ENCODE peak calls at places on chromosomes 3 and 15, in ten cellular contexts. One of them, this sample, is unnamed.

GRCh38 chr3:146390967-146391366 is 78.4 kb downstream of the PLSCR2 start:
- DNase-seq in transverse colon: no peak
- DNase-seq in stomach: no peak
- DNase-seq in GM12891: no peak
- DNase-seq in breast epithelium: no peak
- DNase-seq in sigmoid colon: no peak
- DNase-seq in H1: no peak
- DNase-seq in vagina: no peak
- DNase-seq in HepG2: no peak
- DNase-seq in endothelial cell of umbilical vein: peak
- DNase-seq in this sample: no peak

GRCh38 chr3:2106438-2106837 is 7.8 kb downstream of the CNTN4 start:
- DNase-seq in transverse colon: no peak
- DNase-seq in stomach: no peak
- DNase-seq in GM12891: no peak
- DNase-seq in breast epithelium: no peak
- DNase-seq in sigmoid colon: no peak
- DNase-seq in H1: no peak
- DNase-seq in vagina: no peak
- DNase-seq in HepG2: no peak
- DNase-seq in endothelial cell of umbilical vein: no peak
- DNase-seq in this sample: no peak

GRCh38 chr3:42906085-42906904 is at the start of gene ZNF662:
- DNase-seq in transverse colon: peak
- DNase-seq in stomach: peak
- DNase-seq in GM12891: no peak
- DNase-seq in breast epithelium: peak
- DNase-seq in sigmoid colon: peak
- DNase-seq in H1: no peak
- DNase-seq in vagina: no peak
- DNase-seq in HepG2: no peak
- DNase-seq in endothelial cell of umbilical vein: no peak
- DNase-seq in this sample: no peak

GRCh38 chr3:55624238-55624637 is 137.1 kb upstream of the WNT5A start:
- DNase-seq in transverse colon: peak
- DNase-seq in stomach: no peak
- DNase-seq in GM12891: no peak
- DNase-seq in breast epithelium: no peak
- DNase-seq in sigmoid colon: no peak
- DNase-seq in H1: no peak
- DNase-seq in vagina: no peak
- DNase-seq in HepG2: no peak
- DNase-seq in endothelial cell of umbilical vein: no peak
- DNase-seq in this sample: no peak

GRCh38 chr3:32836601-32837000 is 18.8 kb downstream of the TRIM71 start:
- DNase-seq in transverse colon: no peak
- DNase-seq in stomach: no peak
- DNase-seq in GM12891: no peak
- DNase-seq in breast epithelium: no peak
- DNase-seq in sigmoid colon: no peak
- DNase-seq in H1: no peak
- DNase-seq in vagina: no peak
- DNase-seq in HepG2: no peak
- DNase-seq in endothelial cell of umbilical vein: no peak
- DNase-seq in this sample: no peak

GRCh38 chr3:189214651-189215050 is 42.9 kb downstream of the TPRG1 start:
- DNase-seq in transverse colon: no peak
- DNase-seq in stomach: no peak
- DNase-seq in GM12891: no peak
- DNase-seq in breast epithelium: no peak
- DNase-seq in sigmoid colon: no peak
- DNase-seq in H1: no peak
- DNase-seq in vagina: no peak
- DNase-seq in HepG2: no peak
- DNase-seq in endothelial cell of umbilical vein: no peak
- DNase-seq in this sample: no peak

GRCh38 chr3:16741890-16742289 is 136.7 kb upstream of the DAZL start:
- DNase-seq in transverse colon: no peak
- DNase-seq in stomach: no peak
- DNase-seq in GM12891: no peak
- DNase-seq in breast epithelium: no peak
- DNase-seq in sigmoid colon: no peak
- DNase-seq in H1: no peak
- DNase-seq in vagina: no peak
- DNase-seq in HepG2: no peak
- DNase-seq in endothelial cell of umbilical vein: no peak
- DNase-seq in this sample: no peak

GRCh38 chr3:126380011-126380768 is 14.5 kb upstream of the CFAP100 start:
- DNase-seq in transverse colon: no peak
- DNase-seq in stomach: peak
- DNase-seq in GM12891: no peak
- DNase-seq in breast epithelium: no peak
- DNase-seq in sigmoid colon: peak
- DNase-seq in H1: no peak
- DNase-seq in vagina: no peak
- DNase-seq in HepG2: no peak
- DNase-seq in endothelial cell of umbilical vein: no peak
- DNase-seq in this sample: no peak

GRCh38 chr3:27939940-27940339 is 217.8 kb upstream of the EOMES start:
- DNase-seq in transverse colon: no peak
- DNase-seq in stomach: no peak
- DNase-seq in GM12891: no peak
- DNase-seq in breast epithelium: no peak
- DNase-seq in sigmoid colon: no peak
- DNase-seq in H1: peak
- DNase-seq in vagina: no peak
- DNase-seq in HepG2: peak
- DNase-seq in endothelial cell of umbilical vein: no peak
- DNase-seq in this sample: no peak

GRCh38 chr15:63045438-63046278 is 3.1 kb downstream of the TPM1 start:
- DNase-seq in transverse colon: no peak
- DNase-seq in stomach: no peak
- DNase-seq in GM12891: no peak
- DNase-seq in breast epithelium: no peak
- DNase-seq in sigmoid colon: no peak
- DNase-seq in H1: no peak
- DNase-seq in vagina: no peak
- DNase-seq in HepG2: no peak
- DNase-seq in endothelial cell of umbilical vein: peak
- DNase-seq in this sample: no peak

GRCh38 chr15:69903476-69904295 is 194.0 kb downstream of the TLE3 start:
- DNase-seq in transverse colon: no peak
- DNase-seq in stomach: no peak
- DNase-seq in GM12891: no peak
- DNase-seq in breast epithelium: no peak
- DNase-seq in sigmoid colon: no peak
- DNase-seq in H1: no peak
- DNase-seq in vagina: no peak
- DNase-seq in HepG2: no peak
- DNase-seq in endothelial cell of umbilical vein: peak
- DNase-seq in this sample: no peak

GRCh38 chr15:59436774-59437472 is 1.1 kb upstream of the FAM81A start:
- DNase-seq in transverse colon: no peak
- DNase-seq in stomach: no peak
- DNase-seq in GM12891: no peak
- DNase-seq in breast epithelium: no peak
- DNase-seq in sigmoid colon: peak
- DNase-seq in H1: no peak
- DNase-seq in vagina: no peak
- DNase-seq in HepG2: no peak
- DNase-seq in endothelial cell of umbilical vein: peak
- DNase-seq in this sample: peak

GRCh38 chr3:59717679-59718205 is 667.9 kb upstream of the CFAP20DC start:
- DNase-seq in transverse colon: no peak
- DNase-seq in stomach: no peak
- DNase-seq in GM12891: no peak
- DNase-seq in breast epithelium: no peak
- DNase-seq in sigmoid colon: no peak
- DNase-seq in H1: peak
- DNase-seq in vagina: no peak
- DNase-seq in HepG2: no peak
- DNase-seq in endothelial cell of umbilical vein: no peak
- DNase-seq in this sample: no peak
- TF ChIP-seq POLR2AphosphoS5 in transverse colon: no peak
- TF ChIP-seq POLR2AphosphoS5 in stomach: no peak
- TF ChIP-seq POLR2AphosphoS5 in GM12891: no peak
- TF ChIP-seq POLR2AphosphoS5 in breast epithelium: no peak
- TF ChIP-seq POLR2AphosphoS5 in sigmoid colon: no peak
- TF ChIP-seq POLR2AphosphoS5 in H1: no peak
- TF ChIP-seq POLR2AphosphoS5 in vagina: no peak
- TF ChIP-seq POLR2AphosphoS5 in HepG2: no peak
- TF ChIP-seq POLR2AphosphoS5 in endothelial cell of umbilical vein: no peak
- TF ChIP-seq POLR2AphosphoS5 in this sample: no peak

DNA sequence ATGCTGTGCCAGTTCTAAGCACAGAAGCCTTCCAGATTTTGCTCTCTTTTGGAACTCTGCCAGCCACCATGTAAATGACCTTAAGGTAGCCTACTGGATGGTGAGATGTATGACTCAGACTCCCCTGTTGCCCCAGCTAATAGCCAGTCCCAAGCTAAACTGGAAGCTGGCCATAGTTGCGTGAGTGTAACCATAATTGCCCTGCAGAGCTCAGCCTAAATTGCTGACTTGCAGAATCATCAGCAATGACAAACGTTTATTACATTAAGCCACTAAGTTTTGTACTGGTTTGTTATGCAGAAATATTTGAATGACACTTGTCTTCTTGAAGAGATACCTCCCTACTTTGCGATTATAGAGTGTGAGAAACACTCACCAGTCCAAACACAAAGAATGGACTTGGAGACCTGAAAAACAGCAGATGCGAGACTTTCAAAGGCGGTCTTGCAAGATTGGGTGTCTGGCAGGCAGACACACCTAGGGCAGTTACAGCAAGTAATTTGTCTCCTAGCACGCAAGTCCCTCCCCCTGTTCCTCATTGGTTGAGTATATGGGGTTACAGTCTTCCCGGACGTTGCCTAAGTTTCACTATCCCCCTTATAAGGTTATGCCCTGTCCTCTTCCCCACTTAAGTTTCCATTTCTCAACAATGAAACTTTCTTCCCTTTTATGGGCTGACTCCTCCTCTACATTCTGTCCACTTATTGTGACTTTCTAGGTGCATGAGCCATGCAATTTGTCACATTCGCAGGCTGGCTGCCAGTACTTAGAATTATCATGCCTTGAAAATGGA is 83.6 kb upstream of the XCR1 start:
- DNase-seq in transverse colon: peak
- DNase-seq in stomach: no peak
- DNase-seq in GM12891: no peak
- DNase-seq in breast epithelium: no peak
- DNase-seq in sigmoid colon: no peak
- DNase-seq in H1: no peak
- DNase-seq in vagina: no peak
- DNase-seq in HepG2: no peak
- DNase-seq in endothelial cell of umbilical vein: no peak
- DNase-seq in this sample: no peak
- TF ChIP-seq POLR2A in transverse colon: no peak
- TF ChIP-seq POLR2A in stomach: no peak
- TF ChIP-seq POLR2A in GM12891: peak
- TF ChIP-seq POLR2A in breast epithelium: no peak
- TF ChIP-seq POLR2A in sigmoid colon: no peak
- TF ChIP-seq POLR2A in H1: no peak
- TF ChIP-seq POLR2A in vagina: no peak
- TF ChIP-seq POLR2A in HepG2: no peak
- TF ChIP-seq POLR2A in endothelial cell of umbilical vein: no peak
- TF ChIP-seq POLR2A in this sample: no peak

GRCh38 chr3:174973465-174973864 is 114.3 kb downstream of the NAALADL2 start:
- DNase-seq in transverse colon: no peak
- DNase-seq in stomach: peak
- DNase-seq in GM12891: no peak
- DNase-seq in breast epithelium: no peak
- DNase-seq in sigmoid colon: no peak
- DNase-seq in H1: no peak
- DNase-seq in vagina: no peak
- DNase-seq in HepG2: peak
- DNase-seq in endothelial cell of umbilical vein: no peak
- DNase-seq in this sample: no peak
- TF ChIP-seq POLR2AphosphoS5 in transverse colon: no peak
- TF ChIP-seq POLR2AphosphoS5 in stomach: peak
- TF ChIP-seq POLR2AphosphoS5 in GM12891: no peak
- TF ChIP-seq POLR2AphosphoS5 in breast epithelium: peak
- TF ChIP-seq POLR2AphosphoS5 in sigmoid colon: no peak
- TF ChIP-seq POLR2AphosphoS5 in H1: no peak
- TF ChIP-seq POLR2AphosphoS5 in vagina: no peak
- TF ChIP-seq POLR2AphosphoS5 in HepG2: no peak
- TF ChIP-seq POLR2AphosphoS5 in endothelial cell of umbilical vein: no peak
- TF ChIP-seq POLR2AphosphoS5 in this sample: no peak

GRCh38 chr3:21750291-21750690 is 719 bp downstream of the ZNF385D start:
- DNase-seq in transverse colon: no peak
- DNase-seq in stomach: no peak
- DNase-seq in GM12891: no peak
- DNase-seq in breast epithelium: no peak
- DNase-seq in sigmoid colon: no peak
- DNase-seq in H1: no peak
- DNase-seq in vagina: no peak
- DNase-seq in HepG2: no peak
- DNase-seq in endothelial cell of umbilical vein: no peak
- DNase-seq in this sample: no peak

GRCh38 chr3:21750831-21751391 is at the start of gene ZNF385D:
- DNase-seq in transverse colon: no peak
- DNase-seq in stomach: no peak
- DNase-seq in GM12891: no peak
- DNase-seq in breast epithelium: peak
- DNase-seq in sigmoid colon: peak
- DNase-seq in H1: peak
- DNase-seq in vagina: no peak
- DNase-seq in HepG2: no peak
- DNase-seq in endothelial cell of umbilical vein: no peak
- DNase-seq in this sample: peak

GRCh38 chr3:21751891-21752290 is 881 bp upstream of the ZNF385D start:
- DNase-seq in transverse colon: no peak
- DNase-seq in stomach: no peak
- DNase-seq in GM12891: no peak
- DNase-seq in breast epithelium: no peak
- DNase-seq in sigmoid colon: no peak
- DNase-seq in H1: no peak
- DNase-seq in vagina: no peak
- DNase-seq in HepG2: no peak
- DNase-seq in endothelial cell of umbilical vein: no peak
- DNase-seq in this sample: no peak

GRCh38 chr3:21745971-21746370 is 5.0 kb downstream of the ZNF385D start:
- DNase-seq in transverse colon: no peak
- DNase-seq in stomach: no peak
- DNase-seq in GM12891: no peak
- DNase-seq in breast epithelium: no peak
- DNase-seq in sigmoid colon: no peak
- DNase-seq in H1: no peak
- DNase-seq in vagina: no peak
- DNase-seq in HepG2: no peak
- DNase-seq in endothelial cell of umbilical vein: no peak
- DNase-seq in this sample: no peak

DNA sequence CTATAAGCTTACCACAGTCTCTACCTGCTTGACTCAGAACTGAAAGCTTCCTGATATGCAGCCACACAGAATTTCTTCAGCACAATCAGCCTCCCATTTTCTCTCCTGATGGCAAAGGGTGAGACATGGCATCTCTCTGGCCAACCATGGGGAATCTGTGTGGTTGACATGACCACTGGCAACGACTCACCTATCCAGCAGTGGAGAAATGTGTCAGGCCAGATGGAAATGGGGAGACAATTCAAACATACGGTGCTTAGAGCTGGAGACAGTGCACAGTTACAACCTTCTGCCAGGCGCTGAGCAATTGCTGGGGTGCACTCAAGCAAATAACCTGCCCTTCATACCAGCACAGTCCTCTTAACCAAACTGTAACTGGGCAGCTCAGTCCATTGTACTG is 3.6 kb downstream of the ZNF385D start:
- DNase-seq in transverse colon: no peak
- DNase-seq in stomach: no peak
- DNase-seq in GM12891: no peak
- DNase-seq in breast epithelium: no peak
- DNase-seq in sigmoid colon: no peak
- DNase-seq in H1: no peak
- DNase-seq in vagina: no peak
- DNase-seq in HepG2: no peak
- DNase-seq in endothelial cell of umbilical vein: no peak
- DNase-seq in this sample: no peak
- TF ChIP-seq POLR2A in transverse colon: no peak
- TF ChIP-seq POLR2A in stomach: no peak
- TF ChIP-seq POLR2A in GM12891: no peak
- TF ChIP-seq POLR2A in breast epithelium: no peak
- TF ChIP-seq POLR2A in sigmoid colon: no peak
- TF ChIP-seq POLR2A in H1: no peak
- TF ChIP-seq POLR2A in vagina: no peak
- TF ChIP-seq POLR2A in HepG2: no peak
- TF ChIP-seq POLR2A in endothelial cell of umbilical vein: no peak
- TF ChIP-seq POLR2A in this sample: no peak